ENCODE peak calls at places on chromosomes 16 and 17, in six cellular contexts. Z is cardiac fibroblast, I is NCI-H774, H is EL, T is neural progenitor cell, M is ELR. K is an unnamed sample.
A peak's percentile ranks its signal among the peaks of the same experiment; 100 is the strongest.

GRCh38 chr16:23424292-23424958 is 28.6 kb downstream of the COG7 start:
- DNase-seq in Z (no peak), M (no peak), H (no peak), T (no peak), I (no peak), K (no peak)

GRCh38 chr16:52584354-52584840 is 37.5 kb upstream of the TOX3 start:
- DNase-seq in T (no peak), Z (no peak), H (no peak), M (no peak), I (no peak), K (no peak)

GRCh38 chr16:15879255-15879804 is 9.1 kb downstream of the CEP20 start:
- DNase-seq in Z (peak; percentile 84), T (no peak), M (peak; percentile 84), I (peak; percentile 28), H (peak; percentile 75), K (peak; percentile 8)

GRCh38 chr17:492015-492399 is 139.4 kb upstream of the RPH3AL start:
- DNase-seq in Z (no peak), T (no peak), I (no peak), H (no peak), M (no peak), K (no peak)

GRCh38 chr16:23670137-23670776 is 8.4 kb upstream of the PLK1 start:
- DNase-seq in T (no peak), H (peak; percentile 84), M (peak; percentile 89), I (no peak), Z (peak; percentile 51), K (no peak)

GRCh38 chr17:82212331-82213250 is at the start of gene CCDC57:
- DNase-seq in M (peak; percentile 89), H (peak; percentile 79), Z (peak; percentile 85), T (peak; percentile 92), I (peak; percentile 88), K (peak; percentile 83)

GRCh38 chr17:27542841-27543463 is 86.7 kb downstream of the KSR1 start:
- DNase-seq in M (no peak), H (no peak), T (no peak), Z (no peak), I (no peak), K (no peak)

GRCh38 chr16:70157477-70158260 is 15.9 kb upstream of the CLEC18C start:
- DNase-seq in Z (no peak), I (no peak), H (no peak), M (no peak), T (no peak), K (no peak)

GRCh38 chr17:78774956-78775571 is 7.0 kb downstream of the CYTH1 start:
- DNase-seq in T (no peak), I (no peak), M (no peak), H (no peak), Z (no peak), K (no peak)

GRCh38 chr17:48561894-48562810 is 16.0 kb downstream of the HOXB4 start:
- DNase-seq in H (no peak), T (no peak), Z (no peak), M (peak; percentile 52), I (no peak), K (peak; percentile 34)

GRCh38 chr17:50637829-50638571 is 3.3 kb downstream of the ABCC3 start:
- DNase-seq in H (no peak), M (no peak), T (no peak), I (no peak), Z (no peak), K (peak; percentile 13)

GRCh38 chr16:80725566-80726162 is 78.7 kb downstream of the CDYL2 start:
- DNase-seq in Z (no peak), I (no peak), M (no peak), T (no peak), H (no peak), K (no peak)

K was measured in NCI-H146.